ENCODE peak calls at places on chromosomes 4 and X, in seven cellular contexts. One of them, this sample, is unnamed.

GRCh38 chrX:110125435-110125834 is 122.5 kb downstream of the TMEM164 start:
- DNase-seq in SK-N-SH: peak; percentile 24
- DNase-seq in epithelial cell of esophagus: peak; percentile 2
- DNase-seq in spleen: no peak
- DNase-seq in Peyer's patch: no peak
- DNase-seq in astrocyte of the spinal cord: peak; percentile 25
- DNase-seq in glutamatergic neuron: peak; percentile 19
- DNase-seq in this sample: no peak

GRCh38 chr4:25767877-25768475 is 94.8 kb downstream of the SEL1L3 start:
- DNase-seq in SK-N-SH: peak; percentile 73
- DNase-seq in epithelial cell of esophagus: peak; percentile 75
- DNase-seq in spleen: no peak
- DNase-seq in Peyer's patch: peak; percentile 66
- DNase-seq in astrocyte of the spinal cord: peak; percentile 77
- DNase-seq in glutamatergic neuron: peak; percentile 63
- DNase-seq in this sample: peak; percentile 24

GRCh38 chr4:102574317-102574716 is 73.2 kb downstream of the NFKB1 start:
- DNase-seq in SK-N-SH: no peak
- DNase-seq in epithelial cell of esophagus: no peak
- DNase-seq in spleen: no peak
- DNase-seq in Peyer's patch: no peak
- DNase-seq in astrocyte of the spinal cord: peak; percentile 60
- DNase-seq in glutamatergic neuron: no peak
- DNase-seq in this sample: no peak

GRCh38 chr4:7911044-7911578 is 28.6 kb downstream of the AFAP1 start:
- DNase-seq in SK-N-SH: peak; percentile 67
- DNase-seq in epithelial cell of esophagus: peak; percentile 75
- DNase-seq in spleen: no peak
- DNase-seq in Peyer's patch: no peak
- DNase-seq in astrocyte of the spinal cord: peak; percentile 76
- DNase-seq in glutamatergic neuron: peak; percentile 81
- DNase-seq in this sample: peak; percentile 76

GRCh38 chr4:145012841-145013240 is 85.2 kb downstream of the ANAPC10 start:
- DNase-seq in SK-N-SH: no peak
- DNase-seq in epithelial cell of esophagus: peak; percentile 80
- DNase-seq in spleen: no peak
- DNase-seq in Peyer's patch: no peak
- DNase-seq in astrocyte of the spinal cord: peak; percentile 65
- DNase-seq in glutamatergic neuron: no peak
- DNase-seq in this sample: no peak

GRCh38 chrX:39220952-39221351 is 419.7 kb downstream of the MID1IP1 start:
- DNase-seq in SK-N-SH: no peak
- DNase-seq in epithelial cell of esophagus: no peak
- DNase-seq in spleen: no peak
- DNase-seq in Peyer's patch: no peak
- DNase-seq in astrocyte of the spinal cord: no peak
- DNase-seq in glutamatergic neuron: no peak
- DNase-seq in this sample: no peak

GRCh38 chrX:30748337-30748960 is 95.2 kb downstream of the GK start:
- DNase-seq in SK-N-SH: no peak
- DNase-seq in epithelial cell of esophagus: no peak
- DNase-seq in spleen: no peak
- DNase-seq in Peyer's patch: peak; percentile 56
- DNase-seq in astrocyte of the spinal cord: no peak
- DNase-seq in glutamatergic neuron: no peak
- DNase-seq in this sample: no peak

GRCh38 chr4:42302348-42302747 is 94.9 kb upstream of the SHISA3 start:
- DNase-seq in SK-N-SH: peak; percentile 64
- DNase-seq in epithelial cell of esophagus: peak; percentile 3
- DNase-seq in spleen: no peak
- DNase-seq in Peyer's patch: no peak
- DNase-seq in astrocyte of the spinal cord: peak; percentile 43
- DNase-seq in glutamatergic neuron: peak; percentile 71
- DNase-seq in this sample: no peak

GRCh38 chr4:182898479-182898799 is 18.7 kb downstream of the DCTD start:
- DNase-seq in SK-N-SH: no peak
- DNase-seq in epithelial cell of esophagus: no peak
- DNase-seq in spleen: no peak
- DNase-seq in Peyer's patch: no peak
- DNase-seq in astrocyte of the spinal cord: no peak
- DNase-seq in glutamatergic neuron: no peak
- DNase-seq in this sample: no peak

GRCh38 chr4:80077639-80078038 is 4.6 kb upstream of the ANTXR2 start:
- DNase-seq in SK-N-SH: no peak
- DNase-seq in epithelial cell of esophagus: peak; percentile 82
- DNase-seq in spleen: no peak
- DNase-seq in Peyer's patch: no peak
- DNase-seq in astrocyte of the spinal cord: no peak
- DNase-seq in glutamatergic neuron: no peak
- DNase-seq in this sample: no peak

GRCh38 chrX:2484721-2485459 is 15.9 kb downstream of the DHRSX start:
- DNase-seq in SK-N-SH: no peak
- DNase-seq in epithelial cell of esophagus: peak; percentile 39
- DNase-seq in spleen: peak; percentile 61
- DNase-seq in Peyer's patch: no peak
- DNase-seq in astrocyte of the spinal cord: peak; percentile 73
- DNase-seq in glutamatergic neuron: no peak
- DNase-seq in this sample: no peak

GRCh38 chr4:161762796-161763195 is 401.0 kb downstream of the FSTL5 start:
- DNase-seq in SK-N-SH: no peak
- DNase-seq in epithelial cell of esophagus: peak; percentile 62
- DNase-seq in spleen: no peak
- DNase-seq in Peyer's patch: no peak
- DNase-seq in astrocyte of the spinal cord: peak; percentile 88
- DNase-seq in glutamatergic neuron: no peak
- DNase-seq in this sample: no peak

GRCh38 chr4:87005690-87006461 is 71.1 kb downstream of the AFF1 start:
- DNase-seq in SK-N-SH: peak; percentile 28
- DNase-seq in epithelial cell of esophagus: no peak
- DNase-seq in spleen: no peak
- DNase-seq in Peyer's patch: peak; percentile 58
- DNase-seq in astrocyte of the spinal cord: no peak
- DNase-seq in glutamatergic neuron: no peak
- DNase-seq in this sample: no peak

GRCh38 chr4:138104462-138104775 is 137.7 kb downstream of the SLC7A11 start:
- DNase-seq in SK-N-SH: no peak
- DNase-seq in epithelial cell of esophagus: no peak
- DNase-seq in spleen: no peak
- DNase-seq in Peyer's patch: no peak
- DNase-seq in astrocyte of the spinal cord: no peak
- DNase-seq in glutamatergic neuron: no peak
- DNase-seq in this sample: no peak

GRCh38 chr4:24984602-24985532 is 45.9 kb downstream of the LGI2 start:
- DNase-seq in SK-N-SH: no peak
- DNase-seq in epithelial cell of esophagus: no peak
- DNase-seq in spleen: no peak
- DNase-seq in Peyer's patch: no peak
- DNase-seq in astrocyte of the spinal cord: no peak
- DNase-seq in glutamatergic neuron: peak; percentile 19
- DNase-seq in this sample: no peak

GRCh38 chr4:113355550-113356371 is 306.3 kb downstream of the ANK2 start:
- DNase-seq in SK-N-SH: no peak
- DNase-seq in epithelial cell of esophagus: peak; percentile 82
- DNase-seq in spleen: peak; percentile 67
- DNase-seq in Peyer's patch: peak; percentile 63
- DNase-seq in astrocyte of the spinal cord: peak; percentile 92
- DNase-seq in glutamatergic neuron: no peak
- DNase-seq in this sample: peak; percentile 49

DNA sequence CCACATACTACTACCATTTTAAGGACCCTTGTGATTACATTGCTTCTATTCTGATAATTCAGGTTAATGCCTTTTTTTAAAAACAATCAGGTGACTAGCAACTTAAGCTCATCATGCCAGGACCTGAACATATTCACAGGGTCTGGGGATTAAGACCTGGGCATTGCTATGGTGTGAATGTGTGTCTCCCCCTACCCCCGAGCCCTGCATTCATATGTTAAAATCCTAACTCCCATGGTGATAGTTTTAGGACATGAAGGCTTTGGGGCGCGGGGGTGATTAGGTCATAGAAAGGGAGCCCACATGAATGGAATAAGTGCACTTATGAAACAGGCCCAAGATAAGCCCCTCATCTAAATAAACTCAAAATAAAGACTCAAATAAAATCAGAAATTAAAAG is 734.4 kb upstream of the PABPC4L start:
- DNase-seq in SK-N-SH: no peak
- DNase-seq in epithelial cell of esophagus: no peak
- DNase-seq in spleen: no peak
- DNase-seq in Peyer's patch: no peak
- DNase-seq in astrocyte of the spinal cord: no peak
- DNase-seq in glutamatergic neuron: no peak
- DNase-seq in this sample: no peak
- TF ChIP-seq CTCF in SK-N-SH: no peak
- TF ChIP-seq CTCF in epithelial cell of esophagus: no peak
- TF ChIP-seq CTCF in spleen: no peak
- TF ChIP-seq CTCF in Peyer's patch: no peak
- TF ChIP-seq CTCF in astrocyte of the spinal cord: no peak
- TF ChIP-seq CTCF in glutamatergic neuron: no peak
- TF ChIP-seq CTCF in this sample: no peak

DNA sequence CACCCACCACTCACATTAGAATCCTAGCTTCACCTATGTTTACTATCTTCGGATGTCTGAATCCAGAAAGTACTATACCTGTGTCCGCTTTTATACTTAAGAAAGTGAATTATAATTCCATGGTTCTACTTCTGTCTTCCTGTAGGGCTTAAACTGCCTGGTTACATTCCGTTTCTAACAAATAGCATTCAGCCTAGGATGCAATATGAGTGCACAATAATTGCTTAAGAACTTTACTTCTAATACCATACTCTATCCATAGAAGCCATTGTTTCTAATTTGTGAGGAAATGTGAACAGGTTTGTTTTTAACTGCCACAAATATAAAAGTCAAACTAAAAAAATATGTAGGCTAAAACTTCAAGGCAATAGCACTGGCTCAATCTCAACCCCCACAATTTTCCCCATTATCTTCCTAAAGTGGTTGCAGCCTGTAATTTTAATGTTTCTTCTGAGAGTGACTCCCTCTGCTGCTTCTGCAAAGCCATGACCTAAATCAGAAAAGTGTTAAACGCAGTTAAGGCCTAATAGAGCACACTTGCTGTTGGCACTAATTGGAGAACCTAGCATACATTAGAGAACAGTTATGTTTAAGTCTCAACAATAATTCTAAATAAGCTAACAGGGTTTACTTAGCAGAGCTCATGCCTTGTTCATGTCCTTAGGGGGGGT is 4.2 kb downstream of the UNC5C start:
- DNase-seq in SK-N-SH: no peak
- DNase-seq in epithelial cell of esophagus: no peak
- DNase-seq in spleen: no peak
- DNase-seq in Peyer's patch: no peak
- DNase-seq in astrocyte of the spinal cord: no peak
- DNase-seq in glutamatergic neuron: no peak
- DNase-seq in this sample: no peak
- TF ChIP-seq CTCF in SK-N-SH: peak; percentile 57
- TF ChIP-seq CTCF in epithelial cell of esophagus: peak; percentile 7
- TF ChIP-seq CTCF in spleen: no peak
- TF ChIP-seq CTCF in Peyer's patch: peak; percentile 5
- TF ChIP-seq CTCF in astrocyte of the spinal cord: peak; percentile 25
- TF ChIP-seq CTCF in glutamatergic neuron: no peak
- TF ChIP-seq CTCF in this sample: no peak

GRCh38 chrX:54540289-54540688 is 10.3 kb downstream of the GNL3L start:
- DNase-seq in SK-N-SH: no peak
- DNase-seq in epithelial cell of esophagus: no peak
- DNase-seq in spleen: no peak
- DNase-seq in Peyer's patch: no peak
- DNase-seq in astrocyte of the spinal cord: peak; percentile 55
- DNase-seq in glutamatergic neuron: no peak
- DNase-seq in this sample: no peak
- TF ChIP-seq CTCF in SK-N-SH: peak; percentile 36
- TF ChIP-seq CTCF in epithelial cell of esophagus: no peak
- TF ChIP-seq CTCF in spleen: no peak
- TF ChIP-seq CTCF in Peyer's patch: no peak
- TF ChIP-seq CTCF in astrocyte of the spinal cord: peak; percentile 17
- TF ChIP-seq CTCF in glutamatergic neuron: no peak
- TF ChIP-seq CTCF in this sample: no peak

DNA sequence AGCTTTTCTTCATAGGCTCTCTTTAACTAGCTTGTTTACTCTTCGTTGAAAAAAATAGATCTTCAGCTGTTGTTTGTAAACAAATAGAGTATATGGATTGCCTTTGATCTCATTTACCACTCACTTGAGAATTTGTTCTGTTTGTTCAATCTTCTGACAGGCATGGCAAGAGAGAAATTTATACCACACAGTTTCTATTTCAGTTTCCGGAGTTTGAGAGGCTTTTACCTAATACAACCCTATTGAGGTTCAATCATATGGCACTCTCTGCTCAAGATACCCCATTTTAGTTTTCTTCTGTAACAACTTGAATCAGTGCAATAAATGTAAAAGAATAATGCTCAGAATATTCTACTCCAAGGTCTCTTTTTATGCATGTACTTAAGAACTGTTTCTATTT is 148.0 kb downstream of the EMCN start:
- DNase-seq in SK-N-SH: no peak
- DNase-seq in epithelial cell of esophagus: no peak
- DNase-seq in spleen: no peak
- DNase-seq in Peyer's patch: no peak
- DNase-seq in astrocyte of the spinal cord: no peak
- DNase-seq in glutamatergic neuron: no peak
- DNase-seq in this sample: no peak
- TF ChIP-seq CTCF in SK-N-SH: no peak
- TF ChIP-seq CTCF in epithelial cell of esophagus: no peak
- TF ChIP-seq CTCF in spleen: no peak
- TF ChIP-seq CTCF in Peyer's patch: no peak
- TF ChIP-seq CTCF in astrocyte of the spinal cord: no peak
- TF ChIP-seq CTCF in glutamatergic neuron: no peak
- TF ChIP-seq CTCF in this sample: no peak

GRCh38 chrX:14700982-14701381 is 171.6 kb downstream of the GLRA2 start:
- DNase-seq in SK-N-SH: no peak
- DNase-seq in epithelial cell of esophagus: no peak
- DNase-seq in spleen: no peak
- DNase-seq in Peyer's patch: no peak
- DNase-seq in astrocyte of the spinal cord: no peak
- DNase-seq in glutamatergic neuron: no peak
- DNase-seq in this sample: no peak

GRCh38 chrX:14698770-14699169 is 169.4 kb downstream of the GLRA2 start:
- DNase-seq in SK-N-SH: no peak
- DNase-seq in epithelial cell of esophagus: no peak
- DNase-seq in spleen: no peak
- DNase-seq in Peyer's patch: no peak
- DNase-seq in astrocyte of the spinal cord: no peak
- DNase-seq in glutamatergic neuron: no peak
- DNase-seq in this sample: no peak

GRCh38 chrX:14694631-14695030 is 165.3 kb downstream of the GLRA2 start:
- DNase-seq in SK-N-SH: no peak
- DNase-seq in epithelial cell of esophagus: no peak
- DNase-seq in spleen: no peak
- DNase-seq in Peyer's patch: no peak
- DNase-seq in astrocyte of the spinal cord: peak; percentile 46
- DNase-seq in glutamatergic neuron: no peak
- DNase-seq in this sample: no peak

GRCh38 chrX:14702145-14702544 is 170.7 kb downstream of the FANCB start:
- DNase-seq in SK-N-SH: no peak
- DNase-seq in epithelial cell of esophagus: no peak
- DNase-seq in spleen: no peak
- DNase-seq in Peyer's patch: no peak
- DNase-seq in astrocyte of the spinal cord: no peak
- DNase-seq in glutamatergic neuron: no peak
- DNase-seq in this sample: no peak

GRCh38 chrX:14697453-14697852 is 168.1 kb downstream of the GLRA2 start:
- DNase-seq in SK-N-SH: peak; percentile 59
- DNase-seq in epithelial cell of esophagus: peak; percentile 30
- DNase-seq in spleen: no peak
- DNase-seq in Peyer's patch: peak; percentile 68
- DNase-seq in astrocyte of the spinal cord: no peak
- DNase-seq in glutamatergic neuron: peak; percentile 22
- DNase-seq in this sample: no peak
- TF ChIP-seq CTCF in SK-N-SH: peak; percentile 74
- TF ChIP-seq CTCF in epithelial cell of esophagus: peak; percentile 57
- TF ChIP-seq CTCF in spleen: peak; percentile 55
- TF ChIP-seq CTCF in Peyer's patch: peak; percentile 34
- TF ChIP-seq CTCF in astrocyte of the spinal cord: peak; percentile 65
- TF ChIP-seq CTCF in glutamatergic neuron: peak; percentile 41
- TF ChIP-seq CTCF in this sample: peak; percentile 37

GRCh38 chr4:165635951-165636350 is 237.1 kb upstream of the TLL1 start:
- DNase-seq in SK-N-SH: no peak
- DNase-seq in epithelial cell of esophagus: no peak
- DNase-seq in spleen: no peak
- DNase-seq in Peyer's patch: no peak
- DNase-seq in astrocyte of the spinal cord: no peak
- DNase-seq in glutamatergic neuron: no peak
- DNase-seq in this sample: no peak
- TF ChIP-seq CTCF in SK-N-SH: no peak
- TF ChIP-seq CTCF in epithelial cell of esophagus: no peak
- TF ChIP-seq CTCF in spleen: no peak
- TF ChIP-seq CTCF in Peyer's patch: no peak
- TF ChIP-seq CTCF in astrocyte of the spinal cord: no peak
- TF ChIP-seq CTCF in glutamatergic neuron: no peak
- TF ChIP-seq CTCF in this sample: no peak

This sample was measured in AG09319.